ENCODE peak calls at places on chromosomes 6 and 20, in five cellular contexts. One of them, this sample, is unnamed.

GRCh38 chr20:59193325-59193724 is 29.7 kb downstream of the ZNF831 start:
- DNase-seq in fibroblast of lung: no peak
- DNase-seq in neural progenitor cell: no peak
- DNase-seq in GM23338: no peak
- DNase-seq in PC-3: no peak
- DNase-seq in this sample: no peak

GRCh38 chr6:82971877-82972460 is 93.7 kb downstream of the UBE3D start:
- DNase-seq in fibroblast of lung: no peak
- DNase-seq in neural progenitor cell: no peak
- DNase-seq in GM23338: no peak
- DNase-seq in PC-3: no peak
- DNase-seq in this sample: no peak

GRCh38 chr6:15152720-15153119 is 93.1 kb upstream of the JARID2 start:
- DNase-seq in fibroblast of lung: no peak
- DNase-seq in neural progenitor cell: no peak
- DNase-seq in GM23338: no peak
- DNase-seq in PC-3: no peak
- DNase-seq in this sample: no peak

GRCh38 chr6:16676978-16677377 is 84.3 kb downstream of the ATXN1 start:
- DNase-seq in fibroblast of lung: peak
- DNase-seq in neural progenitor cell: peak
- DNase-seq in GM23338: peak
- DNase-seq in PC-3: peak
- DNase-seq in this sample: no peak

GRCh38 chr6:109925060-109925459 is 53.1 kb upstream of the GPR6 start:
- DNase-seq in fibroblast of lung: peak
- DNase-seq in neural progenitor cell: no peak
- DNase-seq in GM23338: no peak
- DNase-seq in PC-3: no peak
- DNase-seq in this sample: peak

GRCh38 chr20:43699941-43700565 is 26.7 kb downstream of the GTSF1L start:
- DNase-seq in fibroblast of lung: no peak
- DNase-seq in neural progenitor cell: no peak
- DNase-seq in GM23338: no peak
- DNase-seq in PC-3: no peak
- DNase-seq in this sample: no peak

GRCh38 chr20:20664795-20665194 is 47.6 kb downstream of the RALGAPA2 start:
- DNase-seq in fibroblast of lung: peak
- DNase-seq in neural progenitor cell: peak
- DNase-seq in GM23338: peak
- DNase-seq in PC-3: peak
- DNase-seq in this sample: peak

GRCh38 chr6:44539701-44540100 is 152.2 kb downstream of the CDC5L start:
- DNase-seq in fibroblast of lung: no peak
- DNase-seq in neural progenitor cell: no peak
- DNase-seq in GM23338: no peak
- DNase-seq in PC-3: no peak
- DNase-seq in this sample: no peak

GRCh38 chr20:46954490-46955038 is 59.9 kb downstream of the EYA2 start:
- DNase-seq in fibroblast of lung: peak
- DNase-seq in neural progenitor cell: no peak
- DNase-seq in GM23338: no peak
- DNase-seq in PC-3: peak
- DNase-seq in this sample: no peak

GRCh38 chr6:106799008-106799952 is 169.9 kb downstream of the QRSL1 start:
- DNase-seq in fibroblast of lung: peak
- DNase-seq in neural progenitor cell: peak
- DNase-seq in GM23338: no peak
- DNase-seq in PC-3: peak
- DNase-seq in this sample: peak

GRCh38 chr6:132131777-132132176 is 180.6 kb upstream of the CCN2 start:
- DNase-seq in fibroblast of lung: peak
- DNase-seq in neural progenitor cell: peak
- DNase-seq in GM23338: peak
- DNase-seq in PC-3: peak
- DNase-seq in this sample: peak

GRCh38 chr6:56995347-56995746 is 40.4 kb downstream of the BEND6 start:
- DNase-seq in fibroblast of lung: no peak
- DNase-seq in neural progenitor cell: no peak
- DNase-seq in GM23338: peak
- DNase-seq in PC-3: peak
- DNase-seq in this sample: peak

GRCh38 chr20:49252556-49253350 is 25.1 kb downstream of the ZNFX1 start:
- DNase-seq in fibroblast of lung: no peak
- DNase-seq in neural progenitor cell: no peak
- DNase-seq in GM23338: no peak
- DNase-seq in PC-3: no peak
- DNase-seq in this sample: no peak

GRCh38 chr6:145600299-145600698 is 135.0 kb downstream of the EPM2A start:
- DNase-seq in fibroblast of lung: no peak
- DNase-seq in neural progenitor cell: peak
- DNase-seq in GM23338: no peak
- DNase-seq in PC-3: no peak
- DNase-seq in this sample: no peak

GRCh38 chr20:58706150-58706892 is 13.7 kb downstream of the NPEPL1 start:
- DNase-seq in fibroblast of lung: no peak
- DNase-seq in neural progenitor cell: no peak
- DNase-seq in GM23338: no peak
- DNase-seq in PC-3: no peak
- DNase-seq in this sample: no peak

GRCh38 chr6:41200296-41200900 is 551 bp downstream of the TREML2 start:
- DNase-seq in fibroblast of lung: peak
- DNase-seq in neural progenitor cell: no peak
- DNase-seq in GM23338: peak
- DNase-seq in PC-3: no peak
- DNase-seq in this sample: peak

GRCh38 chr6:28789553-28790083 is 134.2 kb downstream of the TRIM27 start:
- DNase-seq in fibroblast of lung: peak
- DNase-seq in neural progenitor cell: peak
- DNase-seq in GM23338: peak
- DNase-seq in PC-3: peak
- DNase-seq in this sample: no peak

GRCh38 chr6:11202513-11203305 is 29.8 kb downstream of the NEDD9 start:
- DNase-seq in fibroblast of lung: peak
- DNase-seq in neural progenitor cell: peak
- DNase-seq in GM23338: peak
- DNase-seq in PC-3: no peak
- DNase-seq in this sample: peak

GRCh38 chr6:87210979-87211378 is 55.6 kb downstream of the ZNF292 start:
- DNase-seq in fibroblast of lung: no peak
- DNase-seq in neural progenitor cell: no peak
- DNase-seq in GM23338: no peak
- DNase-seq in PC-3: no peak
- DNase-seq in this sample: no peak

GRCh38 chr6:31083742-31084354 is 28.5 kb downstream of the C6orf15 start:
- DNase-seq in fibroblast of lung: peak
- DNase-seq in neural progenitor cell: peak
- DNase-seq in GM23338: peak
- DNase-seq in PC-3: no peak
- DNase-seq in this sample: peak

GRCh38 chr20:47727170-47727880 is 58.0 kb downstream of the SULF2 start:
- DNase-seq in fibroblast of lung: no peak
- DNase-seq in neural progenitor cell: no peak
- DNase-seq in GM23338: no peak
- DNase-seq in PC-3: no peak
- DNase-seq in this sample: peak

GRCh38 chr6:97473979-97474378 is 191.0 kb upstream of the MMS22L start:
- DNase-seq in fibroblast of lung: no peak
- DNase-seq in neural progenitor cell: no peak
- DNase-seq in GM23338: peak
- DNase-seq in PC-3: no peak
- DNase-seq in this sample: no peak

GRCh38 chr6:140773276-140773675 is 1359.4 kb upstream of the GJE1 start:
- DNase-seq in fibroblast of lung: no peak
- DNase-seq in neural progenitor cell: no peak
- DNase-seq in GM23338: no peak
- DNase-seq in PC-3: peak
- DNase-seq in this sample: no peak

GRCh38 chr6:21935561-21936028 is 342.0 kb downstream of the SOX4 start:
- DNase-seq in fibroblast of lung: peak
- DNase-seq in neural progenitor cell: peak
- DNase-seq in GM23338: peak
- DNase-seq in PC-3: peak
- DNase-seq in this sample: peak

GRCh38 chr6:89346433-89346832 is 6.1 kb downstream of the UBE2J1 start:
- DNase-seq in fibroblast of lung: no peak
- DNase-seq in neural progenitor cell: no peak
- DNase-seq in GM23338: no peak
- DNase-seq in PC-3: no peak
- DNase-seq in this sample: no peak

GRCh38 chr20:51531141-51531710 is 11.3 kb downstream of the NFATC2 start:
- DNase-seq in fibroblast of lung: no peak
- DNase-seq in neural progenitor cell: no peak
- DNase-seq in GM23338: no peak
- DNase-seq in PC-3: peak
- DNase-seq in this sample: no peak

GRCh38 chr6:83199865-83200230 is 6.7 kb downstream of the RWDD2A start:
- DNase-seq in fibroblast of lung: no peak
- DNase-seq in neural progenitor cell: no peak
- DNase-seq in GM23338: no peak
- DNase-seq in PC-3: peak
- DNase-seq in this sample: peak

GRCh38 chr20:2879148-2879547 is 5.9 kb downstream of the PTPRA start:
- DNase-seq in fibroblast of lung: peak
- DNase-seq in neural progenitor cell: no peak
- DNase-seq in GM23338: no peak
- DNase-seq in PC-3: peak
- DNase-seq in this sample: no peak

GRCh38 chr20:34578040-34578439 is 19.5 kb downstream of the MAP1LC3A start:
- DNase-seq in fibroblast of lung: peak
- DNase-seq in neural progenitor cell: no peak
- DNase-seq in GM23338: no peak
- DNase-seq in PC-3: no peak
- DNase-seq in this sample: no peak

GRCh38 chr6:45900808-45901752 is 114.6 kb downstream of the CLIC5 start:
- DNase-seq in fibroblast of lung: peak
- DNase-seq in neural progenitor cell: peak
- DNase-seq in GM23338: peak
- DNase-seq in PC-3: no peak
- DNase-seq in this sample: no peak
- H3K27ac ChIP-seq in fibroblast of lung: no peak
- H3K27ac ChIP-seq in neural progenitor cell: no peak
- H3K27ac ChIP-seq in GM23338: peak
- H3K27ac ChIP-seq in PC-3: no peak
- H3K27ac ChIP-seq in this sample: no peak

GRCh38 chr6:143457563-143458359 is 7.2 kb downstream of the PEX3 start:
- DNase-seq in fibroblast of lung: peak
- DNase-seq in neural progenitor cell: no peak
- DNase-seq in GM23338: no peak
- DNase-seq in PC-3: peak
- DNase-seq in this sample: peak
- H3K27ac ChIP-seq in fibroblast of lung: no peak
- H3K27ac ChIP-seq in neural progenitor cell: no peak
- H3K27ac ChIP-seq in GM23338: no peak
- H3K27ac ChIP-seq in PC-3: no peak
- H3K27ac ChIP-seq in this sample: no peak

GRCh38 chr6:116400376-116400775 is 29.6 kb downstream of the DSE start:
- DNase-seq in fibroblast of lung: no peak
- DNase-seq in neural progenitor cell: no peak
- DNase-seq in GM23338: no peak
- DNase-seq in PC-3: no peak
- DNase-seq in this sample: no peak

GRCh38 chr6:116398366-116399005 is 27.7 kb downstream of the DSE start:
- DNase-seq in fibroblast of lung: peak
- DNase-seq in neural progenitor cell: no peak
- DNase-seq in GM23338: no peak
- DNase-seq in PC-3: peak
- DNase-seq in this sample: no peak

GRCh38 chr6:116397960-116398359 is 27.2 kb downstream of the DSE start:
- DNase-seq in fibroblast of lung: peak
- DNase-seq in neural progenitor cell: no peak
- DNase-seq in GM23338: no peak
- DNase-seq in PC-3: no peak
- DNase-seq in this sample: no peak

GRCh38 chr6:116402108-116402507 is 31.4 kb downstream of the DSE start:
- DNase-seq in fibroblast of lung: no peak
- DNase-seq in neural progenitor cell: no peak
- DNase-seq in GM23338: no peak
- DNase-seq in PC-3: no peak
- DNase-seq in this sample: no peak

DNA sequence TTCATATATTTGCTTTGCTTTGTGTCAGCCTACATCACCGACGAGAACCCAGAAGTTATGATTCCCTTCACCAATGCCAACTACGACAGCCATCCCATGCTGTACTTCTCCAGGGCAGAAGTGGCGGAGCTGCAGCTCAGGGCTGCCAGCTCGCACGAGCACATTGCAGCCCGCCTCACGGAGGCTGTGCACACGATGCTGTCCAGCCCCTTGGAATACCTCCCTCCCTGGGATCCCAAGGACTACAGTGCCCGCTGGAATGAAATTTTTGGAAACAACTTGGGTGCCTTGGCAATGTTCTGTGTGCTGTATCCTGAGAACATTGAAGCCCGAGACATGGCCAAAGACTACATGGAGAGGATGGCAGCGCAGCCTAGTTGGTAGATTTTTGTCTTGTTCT is 28.5 kb downstream of the DSE start:
- DNase-seq in fibroblast of lung: no peak
- DNase-seq in neural progenitor cell: no peak
- DNase-seq in GM23338: no peak
- DNase-seq in PC-3: no peak
- DNase-seq in this sample: no peak
- H3K27ac ChIP-seq in fibroblast of lung: no peak
- H3K27ac ChIP-seq in neural progenitor cell: no peak
- H3K27ac ChIP-seq in GM23338: no peak
- H3K27ac ChIP-seq in PC-3: peak
- H3K27ac ChIP-seq in this sample: no peak

DNA sequence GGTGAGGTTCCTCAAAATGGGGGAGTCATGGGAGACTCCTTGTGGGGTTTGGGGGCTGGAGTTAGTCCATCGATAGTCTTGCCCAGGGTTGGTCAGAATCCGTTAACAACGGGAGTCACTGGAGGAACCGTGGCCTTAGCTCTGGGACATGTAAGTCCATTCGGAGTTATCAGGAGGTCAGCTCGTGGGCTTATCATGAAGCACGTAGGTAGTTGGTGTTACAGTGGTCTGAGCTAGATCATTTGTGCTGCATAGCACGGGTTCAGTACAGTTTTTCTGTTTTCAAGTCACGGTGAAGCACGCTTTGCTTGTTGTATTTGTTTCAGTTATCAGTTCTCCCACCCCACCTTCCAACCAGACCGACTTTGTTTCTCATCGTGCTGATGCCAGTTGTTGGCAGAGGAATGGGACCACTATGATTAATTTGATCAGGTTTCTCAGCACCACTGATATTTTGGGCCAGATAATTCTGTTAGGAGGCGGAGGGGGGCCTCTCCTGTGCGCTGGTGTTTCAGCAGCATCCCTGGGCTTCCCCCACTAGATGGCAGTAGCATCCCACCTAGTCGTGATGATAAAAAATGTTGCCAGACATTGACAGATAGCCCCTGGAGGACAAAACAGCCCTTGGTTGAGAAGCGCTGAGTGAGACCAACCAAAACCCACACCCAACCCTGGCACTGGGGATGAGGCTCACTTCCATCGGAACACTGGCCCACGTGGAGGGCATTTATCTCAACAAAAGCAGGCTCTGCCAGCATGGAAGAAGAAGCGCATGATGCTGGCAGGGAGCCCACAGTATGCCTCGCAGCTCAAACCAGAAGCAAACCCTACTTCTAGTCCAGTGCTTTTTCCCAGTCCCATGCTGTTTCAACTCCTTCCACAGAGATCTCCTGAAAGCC is 2.2 kb upstream of the APMAP start:
- DNase-seq in fibroblast of lung: peak
- DNase-seq in neural progenitor cell: peak
- DNase-seq in GM23338: peak
- DNase-seq in PC-3: peak
- DNase-seq in this sample: peak
- H3K27ac ChIP-seq in fibroblast of lung: no peak
- H3K27ac ChIP-seq in neural progenitor cell: no peak
- H3K27ac ChIP-seq in GM23338: no peak
- H3K27ac ChIP-seq in PC-3: no peak
- H3K27ac ChIP-seq in this sample: no peak

This sample was measured in small intestine.